ENCODE peak calls at places on chromosomes 4 and X, in four cellular contexts. One of them, this sample, is unnamed.

GRCh38 chrX:22690116-22690515 is 309.6 kb upstream of the DDX53 start:
- DNase-seq in skeletal muscle cell: no peak
- DNase-seq in cardiac muscle cell: peak
- DNase-seq in iris pigment epithelial cell: no peak
- DNase-seq in this sample: no peak

GRCh38 chr4:8163026-8163425 is 4.4 kb upstream of the ABLIM2 start:
- DNase-seq in cardiac muscle cell: no peak
- DNase-seq in skeletal muscle cell: no peak
- DNase-seq in iris pigment epithelial cell: no peak
- DNase-seq in this sample: no peak

GRCh38 chrX:136067097-136067496 is 80.2 kb upstream of the FHL1 start:
- DNase-seq in cardiac muscle cell: no peak
- DNase-seq in skeletal muscle cell: no peak
- DNase-seq in iris pigment epithelial cell: peak
- DNase-seq in this sample: no peak

GRCh38 chr4:47002593-47002992 is 9.2 kb upstream of the GABRA4 start:
- DNase-seq in iris pigment epithelial cell: peak
- DNase-seq in skeletal muscle cell: no peak
- DNase-seq in cardiac muscle cell: no peak
- DNase-seq in this sample: no peak

GRCh38 chrX:132034648-132035047 is 11.5 kb downstream of the STK26 start:
- DNase-seq in skeletal muscle cell: no peak
- DNase-seq in cardiac muscle cell: no peak
- DNase-seq in iris pigment epithelial cell: no peak
- DNase-seq in this sample: no peak

GRCh38 chrX:32572644-32573043 is 638.7 kb downstream of the DMD start:
- DNase-seq in skeletal muscle cell: no peak
- DNase-seq in iris pigment epithelial cell: peak
- DNase-seq in cardiac muscle cell: no peak
- DNase-seq in this sample: no peak

GRCh38 chr4:184599492-184600135 is 49.6 kb downstream of the CASP3 start:
- DNase-seq in iris pigment epithelial cell: peak
- DNase-seq in cardiac muscle cell: no peak
- DNase-seq in skeletal muscle cell: peak
- DNase-seq in this sample: no peak

GRCh38 chrX:130376077-130376476 is 9.4 kb downstream of the GPR119 start:
- DNase-seq in iris pigment epithelial cell: no peak
- DNase-seq in skeletal muscle cell: no peak
- DNase-seq in cardiac muscle cell: no peak
- DNase-seq in this sample: no peak

GRCh38 chrX:97539970-97540519 is 656.3 kb downstream of the RPA4 start:
- DNase-seq in iris pigment epithelial cell: no peak
- DNase-seq in cardiac muscle cell: no peak
- DNase-seq in skeletal muscle cell: no peak
- DNase-seq in this sample: no peak

GRCh38 chr4:85756938-85757337 is 282.0 kb downstream of the ARHGAP24 start:
- DNase-seq in cardiac muscle cell: peak
- DNase-seq in skeletal muscle cell: no peak
- DNase-seq in iris pigment epithelial cell: peak
- DNase-seq in this sample: no peak

GRCh38 chrX:30649859-30650258 is 3.4 kb upstream of the GK start:
- DNase-seq in iris pigment epithelial cell: peak
- DNase-seq in skeletal muscle cell: no peak
- DNase-seq in cardiac muscle cell: no peak
- DNase-seq in this sample: no peak

GRCh38 chr4:83780334-83780733 is 244.4 kb downstream of the GPAT3 start:
- DNase-seq in iris pigment epithelial cell: no peak
- DNase-seq in cardiac muscle cell: no peak
- DNase-seq in skeletal muscle cell: no peak
- DNase-seq in this sample: no peak

GRCh38 chr4:37666625-37667071 is 19.5 kb downstream of the RELL1 start:
- DNase-seq in cardiac muscle cell: no peak
- DNase-seq in iris pigment epithelial cell: peak
- DNase-seq in skeletal muscle cell: peak
- DNase-seq in this sample: no peak

GRCh38 chrX:18944482-18944881 is 39.4 kb downstream of the PHKA2 start:
- DNase-seq in skeletal muscle cell: no peak
- DNase-seq in iris pigment epithelial cell: no peak
- DNase-seq in cardiac muscle cell: no peak
- DNase-seq in this sample: no peak

GRCh38 chrX:39821011-39821708 is 276.6 kb downstream of the BCOR start:
- DNase-seq in iris pigment epithelial cell: peak
- DNase-seq in cardiac muscle cell: peak
- DNase-seq in skeletal muscle cell: no peak
- DNase-seq in this sample: no peak

GRCh38 chr4:123415977-123416376 is 19.4 kb downstream of the SPRY1 start:
- DNase-seq in skeletal muscle cell: no peak
- DNase-seq in iris pigment epithelial cell: peak
- DNase-seq in cardiac muscle cell: no peak
- DNase-seq in this sample: no peak

GRCh38 chr4:6915041-6916005 is 5.7 kb downstream of the TBC1D14 start:
- DNase-seq in skeletal muscle cell: no peak
- DNase-seq in iris pigment epithelial cell: no peak
- DNase-seq in cardiac muscle cell: no peak
- DNase-seq in this sample: no peak

GRCh38 chr4:26120098-26120795 is 200.6 kb upstream of the RBPJ start:
- DNase-seq in skeletal muscle cell: no peak
- DNase-seq in iris pigment epithelial cell: peak
- DNase-seq in cardiac muscle cell: no peak
- DNase-seq in this sample: no peak

GRCh38 chrX:13250831-13251612 is 68.8 kb downstream of the ATXN3L start:
- DNase-seq in iris pigment epithelial cell: peak
- DNase-seq in cardiac muscle cell: no peak
- DNase-seq in skeletal muscle cell: peak
- DNase-seq in this sample: no peak

GRCh38 chrX:39874202-39874816 is 223.4 kb downstream of the BCOR start:
- DNase-seq in iris pigment epithelial cell: no peak
- DNase-seq in cardiac muscle cell: no peak
- DNase-seq in skeletal muscle cell: no peak
- DNase-seq in this sample: no peak

GRCh38 chrX:1749499-1749898 is 134.6 kb downstream of the ASMT start:
- DNase-seq in iris pigment epithelial cell: no peak
- DNase-seq in skeletal muscle cell: no peak
- DNase-seq in cardiac muscle cell: no peak
- DNase-seq in this sample: no peak

GRCh38 chr4:78625073-78625472 is 73.5 kb downstream of the ANXA3 start:
- DNase-seq in skeletal muscle cell: no peak
- DNase-seq in cardiac muscle cell: no peak
- DNase-seq in iris pigment epithelial cell: no peak
- DNase-seq in this sample: no peak

GRCh38 chr4:150722908-150723362 is 141.0 kb downstream of the MAB21L2 start:
- DNase-seq in iris pigment epithelial cell: peak
- DNase-seq in cardiac muscle cell: peak
- DNase-seq in skeletal muscle cell: peak
- DNase-seq in this sample: no peak

GRCh38 chr4:186644737-186645261 is 78.9 kb downstream of the FAT1 start:
- DNase-seq in iris pigment epithelial cell: peak
- DNase-seq in cardiac muscle cell: peak
- DNase-seq in skeletal muscle cell: no peak
- DNase-seq in this sample: no peak

GRCh38 chrX:97828454-97828853 is 944.7 kb downstream of the RPA4 start:
- DNase-seq in iris pigment epithelial cell: no peak
- DNase-seq in cardiac muscle cell: no peak
- DNase-seq in skeletal muscle cell: no peak
- DNase-seq in this sample: no peak

GRCh38 chrX:67408423-67409079 is 135.3 kb upstream of the AR start:
- DNase-seq in cardiac muscle cell: no peak
- DNase-seq in skeletal muscle cell: no peak
- DNase-seq in iris pigment epithelial cell: no peak
- DNase-seq in this sample: no peak

GRCh38 chr4:140056015-140056414 is 98.0 kb downstream of the MAML3 start:
- DNase-seq in cardiac muscle cell: no peak
- DNase-seq in iris pigment epithelial cell: no peak
- DNase-seq in skeletal muscle cell: no peak
- DNase-seq in this sample: no peak

GRCh38 chr4:4260185-4260751 is 12.2 kb upstream of the TMEM128 start:
- DNase-seq in iris pigment epithelial cell: peak
- DNase-seq in cardiac muscle cell: no peak
- DNase-seq in skeletal muscle cell: no peak
- DNase-seq in this sample: no peak

GRCh38 chr4:138890921-138891570 is 124.5 kb upstream of the NOCT start:
- DNase-seq in cardiac muscle cell: no peak
- DNase-seq in iris pigment epithelial cell: no peak
- DNase-seq in skeletal muscle cell: no peak
- DNase-seq in this sample: no peak

GRCh38 chr4:164501074-164501473 is 252.9 kb upstream of the SMIM31 start:
- DNase-seq in iris pigment epithelial cell: peak
- DNase-seq in cardiac muscle cell: no peak
- DNase-seq in skeletal muscle cell: no peak
- DNase-seq in this sample: no peak

GRCh38 chr4:96986800-96987199 is 1146.9 kb downstream of the PDHA2 start:
- DNase-seq in skeletal muscle cell: no peak
- DNase-seq in cardiac muscle cell: no peak
- DNase-seq in iris pigment epithelial cell: no peak
- DNase-seq in this sample: no peak

This sample was measured in stimulated activated CD8-positive, alpha-beta memory T cell treated with anti-CD3 and anti-CD28 coated beads, Interleukin-2, amount 100 ng/mL, for 1 hour.